ENCODE peak calls at places on chromosomes 16 and 17, in seven cellular contexts. Q is PC-3, O is ascending aorta, T is SJSA1, C is pancreas, G is left lung, R is endodermal cell. Y is an unnamed sample.
A peak's percentile ranks its signal among the peaks of the same experiment; 100 is the strongest.

GRCh38 chr17:81579298-81579697 is 27.1 kb upstream of the FAAP100 start:
- DNase-seq in G (no peak), R (no peak), O (no peak), T (no peak), C (no peak), Q (no peak), Y (no peak)

GRCh38 chr17:21289902-21290571 is 5.5 kb downstream of the MAP2K3 start:
- DNase-seq in Q (no peak), G (no peak), C (peak; percentile 85), T (no peak), O (no peak), R (no peak), Y (no peak)

GRCh38 chr17:57211543-57211942 is 44.8 kb upstream of the MSI2 start:
- DNase-seq in Q (peak; percentile 90), T (peak; percentile 53), O (no peak), C (no peak), R (no peak), G (no peak), Y (no peak)

GRCh38 chr17:59798111-59798510 is 90.7 kb downstream of the VMP1 start:
- DNase-seq in C (no peak), O (no peak), R (no peak), T (no peak), Q (no peak), G (no peak), Y (no peak)

GRCh38 chr17:30229012-30229411 is 6.5 kb downstream of the SLC6A4 start:
- DNase-seq in O (no peak), T (no peak), C (no peak), G (no peak), Q (no peak), R (no peak), Y (no peak)

GRCh38 chr17:63494300-63494928 is 17.6 kb downstream of the ACE start:
- DNase-seq in G (no peak), R (no peak), Q (peak; percentile 8), O (no peak), C (no peak), T (no peak), Y (no peak)

GRCh38 chr16:27918755-27919154 is 144.8 kb downstream of the GSG1L start:
- DNase-seq in G (no peak), O (no peak), C (no peak), R (no peak), T (no peak), Q (no peak), Y (no peak)

GRCh38 chr17:29619251-29619650 is 3.5 kb downstream of the CORO6 start:
- DNase-seq in R (peak; percentile 78), C (peak; percentile 25), Q (no peak), O (no peak), G (peak; percentile 18), T (no peak), Y (no peak)

GRCh38 chr17:73359987-73360410 is 48.2 kb upstream of the CDC42EP4 start:
- DNase-seq in R (peak; percentile 98), C (peak; percentile 94), G (peak; percentile 87), Q (peak; percentile 78), O (no peak), T (no peak), Y (no peak)

GRCh38 chr17:21299981-21300600 is 15.6 kb downstream of the MAP2K3 start:
- DNase-seq in O (no peak), C (no peak), R (no peak), G (no peak), T (no peak), Q (no peak), Y (no peak)

GRCh38 chr17:42775534-42776098 is 2.4 kb downstream of the VPS25 start:
- DNase-seq in T (peak; percentile 75), G (no peak), C (no peak), O (no peak), Q (no peak), R (no peak), Y (peak; percentile 84)

GRCh38 chr16:70159355-70160348 is 13.9 kb upstream of the CLEC18C start:
- DNase-seq in O (no peak), R (no peak), Q (no peak), C (peak; percentile 11), T (no peak), G (peak; percentile 44), Y (no peak)

GRCh38 chr17:79954281-79955166 is 81.1 kb downstream of the TBC1D16 start:
- DNase-seq in O (no peak), T (no peak), R (peak; percentile 53), Q (no peak), G (peak; percentile 56), C (peak; percentile 58), Y (no peak)

GRCh38 chr16:84477661-84478060 is 26.8 kb downstream of the MEAK7 start:
- DNase-seq in T (no peak), O (no peak), Q (no peak), R (no peak), C (no peak), G (no peak), Y (no peak)
- H3K36me3 ChIP-seq in T (peaks cover 33% of the 10 kb centered on the region), O (peaks cover 16% of the 10 kb centered on the region), Q (no peaks in the 10 kb centered on the region), R (peaks cover 4% of the 10 kb centered on the region), C (peaks cover 7% of the 10 kb centered on the region), G (no peaks in the 10 kb centered on the region), Y (peaks cover 19% of the 10 kb centered on the region)

DNA sequence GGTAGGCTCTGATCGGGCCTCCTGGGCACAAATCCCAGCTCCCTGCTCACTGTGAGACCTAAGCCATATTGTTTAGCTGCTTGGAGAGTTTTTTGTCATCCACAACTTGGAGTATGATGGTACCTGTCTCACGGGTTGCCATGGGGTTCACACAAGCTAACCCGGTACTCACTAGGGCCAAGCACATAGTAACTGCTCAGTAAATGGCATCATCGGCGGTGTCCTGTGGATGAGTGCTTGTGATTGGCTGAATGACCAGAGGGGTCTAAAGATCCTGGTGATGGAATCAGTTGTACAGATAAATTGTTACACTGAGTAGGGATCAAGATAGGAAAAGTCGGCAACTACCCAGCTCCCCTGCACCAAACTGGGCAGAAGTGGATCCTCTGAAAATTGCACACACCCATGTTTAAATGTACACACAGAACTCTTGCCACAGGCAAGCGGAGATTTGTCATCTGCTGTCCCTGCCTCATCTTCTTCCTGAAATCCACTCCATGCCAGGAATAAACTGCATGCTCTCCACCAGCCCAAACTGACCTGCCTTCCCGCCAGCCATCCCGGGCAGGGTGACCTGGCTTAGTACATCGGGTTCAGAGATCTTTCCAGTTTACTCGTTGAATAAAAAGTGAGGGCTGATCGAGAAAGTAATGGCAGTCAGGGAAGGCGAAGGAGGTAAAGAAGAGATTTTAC is 6.5 kb downstream of the MAPT start:
- DNase-seq in G (no peak), T (no peak), C (no peak), R (no peak), Q (no peak), O (no peak), Y (no peak)
- H3K27me3 ChIP-seq in G (peaks cover 76% of the 10 kb centered on the region), T (peaks cover 88% of the 10 kb centered on the region), C (peaks cover 16% of the 10 kb centered on the region), R (peaks cover 73% of the 10 kb centered on the region), Q (peaks cover 10% of the 10 kb centered on the region), O (peaks cover 6% of the 10 kb centered on the region), Y (peaks cover 39% of the 10 kb centered on the region)

DNA sequence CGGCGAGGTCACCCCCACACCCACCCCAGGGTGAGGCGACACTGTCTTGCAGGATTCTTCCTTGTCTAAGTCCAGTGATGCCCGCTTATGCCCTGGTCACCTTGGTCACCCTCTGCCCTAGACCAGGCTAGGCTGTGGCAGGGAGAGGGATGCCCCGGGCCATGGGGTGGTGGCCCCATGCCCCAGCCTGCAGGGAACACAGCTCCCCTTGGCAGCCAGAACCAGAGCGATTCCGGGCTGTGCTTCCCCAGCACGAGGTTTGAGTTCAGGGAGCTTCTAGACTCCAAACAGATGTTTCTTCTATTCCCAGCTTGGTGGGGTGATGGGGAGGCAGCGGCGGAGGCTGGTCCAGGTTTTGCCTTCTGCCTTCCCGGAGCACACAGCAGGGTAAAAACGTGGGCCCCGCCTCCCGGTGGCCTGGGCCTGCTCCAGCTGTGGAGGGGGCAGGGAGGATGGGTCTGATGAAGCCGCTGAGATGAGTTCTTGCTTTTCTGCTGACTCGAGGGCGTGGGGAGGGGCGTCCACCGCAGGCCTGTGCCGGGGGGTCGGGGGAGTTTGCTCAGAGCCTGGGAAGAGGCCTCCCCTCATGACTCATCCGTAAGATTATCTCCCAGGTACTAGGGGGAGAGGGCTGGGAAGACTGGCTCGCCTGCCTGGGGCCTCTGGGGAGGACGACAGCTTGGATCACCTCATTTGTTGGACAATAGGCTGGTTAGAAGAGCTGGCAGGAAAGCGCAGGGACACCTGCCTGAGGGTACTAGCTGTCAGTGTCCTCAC is 15.4 kb downstream of the SMTNL2 start:
- DNase-seq in O (no peak), G (peak; percentile 78), T (no peak), Q (peak; percentile 19), R (peak; percentile 96), C (peak; percentile 44), Y (no peak)
- H3K27ac ChIP-seq in O (no peak overlapping the region), G (peak overlapping the region; percentile 60), T (no peak overlapping the region), Q (no peak overlapping the region), R (peak overlapping the region; percentile 52), C (no peak overlapping the region), Y (no peak overlapping the region)

GRCh38 chr16:676565-677297 is 1.3 kb downstream of the RHBDL1 start:
- DNase-seq in Q (no peak), O (no peak), G (no peak), T (no peak), R (no peak), C (peak; percentile 84), Y (no peak)

GRCh38 chr16:678209-678857 is 1.9 kb upstream of the STUB1 start:
- DNase-seq in R (no peak), Q (no peak), T (no peak), C (peak; percentile 85), O (no peak), G (no peak), Y (no peak)

GRCh38 chr16:675884-676564 is 553 bp downstream of the RHBDL1 start:
- DNase-seq in C (peak; percentile 87), T (no peak), G (no peak), O (no peak), R (no peak), Q (no peak), Y (no peak)

GRCh38 chr16:678858-679807 is 1.1 kb upstream of the STUB1 start:
- DNase-seq in C (peak; percentile 85), T (peak; percentile 70), G (no peak), O (no peak), R (peak; percentile 90), Q (peak; percentile 12), Y (no peak)

GRCh38 chr16:677306-678190 is 2.1 kb downstream of the RHBDL1 start:
- DNase-seq in C (peak; percentile 87), T (no peak), G (no peak), R (peak; percentile 70), O (no peak), Q (no peak), Y (no peak)
- H3K36me3 ChIP-seq in C (peaks cover 19% of the 10 kb centered on the region), T (peaks cover 43% of the 10 kb centered on the region), G (no peaks in the 10 kb centered on the region), R (peaks cover 27% of the 10 kb centered on the region), O (peaks cover 23% of the 10 kb centered on the region), Q (peaks cover 5% of the 10 kb centered on the region), Y (peaks cover 30% of the 10 kb centered on the region)

GRCh38 chr16:69035375-69035774 is 70.1 kb upstream of the HAS3 start:
- DNase-seq in R (no peak), C (no peak), O (no peak), G (no peak), T (no peak), Q (no peak), Y (no peak)

GRCh38 chr16:69040144-69040909 is 65.1 kb upstream of the HAS3 start:
- DNase-seq in C (no peak), R (no peak), T (no peak), Q (peak; percentile 57), G (no peak), O (no peak), Y (no peak)

GRCh38 chr16:69036399-69037091 is 68.9 kb upstream of the HAS3 start:
- DNase-seq in G (no peak), C (no peak), O (no peak), R (no peak), T (no peak), Q (no peak), Y (no peak)

GRCh38 chr16:69039333-69039941 is 66.0 kb upstream of the HAS3 start:
- DNase-seq in R (no peak), T (no peak), O (no peak), C (no peak), Q (peak; percentile 44), G (no peak), Y (peak; percentile 61)

GRCh38 chr16:69037373-69038160 is 67.9 kb upstream of the HAS3 start:
- DNase-seq in G (no peak), C (no peak), R (no peak), Q (peak; percentile 31), T (no peak), O (no peak), Y (no peak)
- H3K27me3 ChIP-seq in G (no peaks in the 10 kb centered on the region), C (no peaks in the 10 kb centered on the region), R (no peaks in the 10 kb centered on the region), Q (no peaks in the 10 kb centered on the region), T (no peaks in the 10 kb centered on the region), O (no peaks in the 10 kb centered on the region), Y (no peaks in the 10 kb centered on the region)